ENCODE peak calls at places on chromosomes 4 and X, in five cellular contexts. K, X, A, V and T are unnamed samples.

GRCh38 chr4:176792348-176793059 is at the start of gene VEGFC:
- DNase-seq in K (peak), X (peak), A (peak), V (no peak), T (peak)

GRCh38 chr4:84901173-84901572 is 65.3 kb downstream of the WDFY3 start:
- DNase-seq in K (no peak), X (no peak), A (no peak), V (no peak), T (no peak)

GRCh38 chr4:184664445-184665210 is 15.1 kb downstream of the PRIMPOL start:
- DNase-seq in K (peak), X (no peak), A (no peak), V (peak), T (no peak)

GRCh38 chr4:148445903-148446261 is 3.7 kb upstream of the NR3C2 start:
- DNase-seq in K (no peak), X (no peak), A (no peak), V (no peak), T (no peak)

GRCh38 chr4:128853741-128854140 is 44.2 kb downstream of the JADE1 start:
- DNase-seq in K (no peak), X (no peak), A (no peak), V (no peak), T (no peak)

GRCh38 chr4:151429957-151430548 is 21.1 kb downstream of the FHIP1A start:
- DNase-seq in K (no peak), X (no peak), A (no peak), V (no peak), T (no peak)

GRCh38 chr4:54683616-54684346 is 26.0 kb downstream of the KIT start:
- DNase-seq in K (peak), X (peak), A (peak), V (peak), T (no peak)

GRCh38 chr4:7945709-7946380 is 6.2 kb upstream of the AFAP1 start:
- DNase-seq in K (no peak), X (no peak), A (no peak), V (no peak), T (no peak)

GRCh38 chr4:24456431-24456830 is 127.9 kb downstream of the DHX15 start:
- DNase-seq in K (no peak), X (no peak), A (no peak), V (no peak), T (no peak)

GRCh38 chr4:144709159-144709558 is 63.2 kb downstream of the HHIP start:
- DNase-seq in K (no peak), X (no peak), A (no peak), V (no peak), T (no peak)

GRCh38 chr4:4256799-4257198 is 8.8 kb upstream of the TMEM128 start:
- DNase-seq in K (no peak), X (no peak), A (no peak), V (peak), T (no peak)

GRCh38 chrX:74505437-74505836 is 84.1 kb downstream of the SLC16A2 start:
- DNase-seq in K (no peak), X (no peak), A (no peak), V (no peak), T (peak)

GRCh38 chr4:71206763-71207162 is 132.1 kb upstream of the SLC4A4 start:
- DNase-seq in K (no peak), X (no peak), A (no peak), V (no peak), T (no peak)

GRCh38 chr4:121143126-121143525 is 21.0 kb downstream of the TNIP3 start:
- DNase-seq in K (no peak), X (no peak), A (no peak), V (no peak), T (no peak)

GRCh38 chr4:103032575-103032974 is 13.1 kb upstream of the SLC9B1 start:
- DNase-seq in K (peak), X (no peak), A (peak), V (peak), T (no peak)

GRCh38 chr4:111633663-111634266 is 511.5 kb upstream of the FAM241A start:
- DNase-seq in K (no peak), X (no peak), A (no peak), V (no peak), T (no peak)

GRCh38 chr4:127997534-127998388 is 32.6 kb downstream of the ABHD18 start:
- DNase-seq in K (peak), X (no peak), A (no peak), V (peak), T (no peak)

GRCh38 chr4:42786350-42787070 is 106.0 kb upstream of the GRXCR1 start:
- DNase-seq in K (no peak), X (no peak), A (no peak), V (no peak), T (no peak)

GRCh38 chrX:148530464-148531077 is 30.2 kb downstream of the AFF2 start:
- DNase-seq in K (peak), X (no peak), A (no peak), V (peak), T (no peak)

GRCh38 chr4:128776794-128777216 is 32.7 kb upstream of the JADE1 start:
- DNase-seq in K (peak), X (peak), A (no peak), V (no peak), T (no peak)

GRCh38 chr4:82715731-82716617 is 82.6 kb downstream of the SCD5 start:
- DNase-seq in K (no peak), X (no peak), A (peak), V (no peak), T (no peak)

GRCh38 chr4:145618210-145618911 is 824 bp upstream of the MMAA start:
- DNase-seq in K (peak), X (no peak), A (no peak), V (peak), T (peak)

GRCh38 chr4:16750216-16750615 is 148.2 kb downstream of the LDB2 start:
- DNase-seq in K (no peak), X (no peak), A (no peak), V (no peak), T (no peak)

GRCh38 chr4:8113611-8114343 is 44.8 kb downstream of the ABLIM2 start:
- DNase-seq in K (no peak), X (no peak), A (no peak), V (no peak), T (no peak)

GRCh38 chrX:65034292-65034640 is 58.0 kb upstream of the ZC4H2 start:
- DNase-seq in K (no peak), X (no peak), A (no peak), V (no peak), T (no peak)

GRCh38 chrX:57905141-57905540 is 5.1 kb downstream of the ZXDA start:
- DNase-seq in K (no peak), X (no peak), A (no peak), V (no peak), T (no peak)

GRCh38 chr4:183924362-183925044 is 19.4 kb downstream of the STOX2 start:
- DNase-seq in K (no peak), X (peak), A (no peak), V (no peak), T (no peak)

GRCh38 chr4:25368315-25368714 is 8.7 kb upstream of the ANAPC4 start:
- DNase-seq in K (no peak), X (no peak), A (peak), V (no peak), T (no peak)

GRCh38 chr4:183960912-183961569 is 55.9 kb downstream of the STOX2 start:
- DNase-seq in K (no peak), X (no peak), A (no peak), V (no peak), T (no peak)

GRCh38 chr4:109434793-109435080 is 1.1 kb downstream of the SEC24B start:
- DNase-seq in K (no peak), X (no peak), A (no peak), V (no peak), T (no peak)

GRCh38 chrX:107537815-107538214 is 88.4 kb downstream of the FRMPD3 start:
- DNase-seq in K (peak), X (peak), A (peak), V (peak), T (peak)

GRCh38 chrX:45322382-45322781 is 121.7 kb upstream of the DIPK2B start:
- DNase-seq in K (peak), X (peak), A (peak), V (peak), T (peak)
- TF ChIP-seq CTCF in K (peak), X (peak), A (peak), V (peak), T (peak)

GRCh38 chr4:1113311-1114009 is at the start of gene RNF212:
- DNase-seq in K (peak), X (peak), A (no peak), V (no peak), T (no peak)

GRCh38 chr4:1109898-1110506 is 3.4 kb downstream of the RNF212 start:
- DNase-seq in K (peak), X (no peak), A (peak), V (no peak), T (no peak)

GRCh38 chr4:1112174-1112820 is 1.1 kb downstream of the RNF212 start:
- DNase-seq in K (no peak), X (no peak), A (no peak), V (no peak), T (no peak)

GRCh38 chr4:1111259-1111809 is 2.0 kb downstream of the RNF212 start:
- DNase-seq in K (no peak), X (no peak), A (no peak), V (no peak), T (no peak)

DNA sequence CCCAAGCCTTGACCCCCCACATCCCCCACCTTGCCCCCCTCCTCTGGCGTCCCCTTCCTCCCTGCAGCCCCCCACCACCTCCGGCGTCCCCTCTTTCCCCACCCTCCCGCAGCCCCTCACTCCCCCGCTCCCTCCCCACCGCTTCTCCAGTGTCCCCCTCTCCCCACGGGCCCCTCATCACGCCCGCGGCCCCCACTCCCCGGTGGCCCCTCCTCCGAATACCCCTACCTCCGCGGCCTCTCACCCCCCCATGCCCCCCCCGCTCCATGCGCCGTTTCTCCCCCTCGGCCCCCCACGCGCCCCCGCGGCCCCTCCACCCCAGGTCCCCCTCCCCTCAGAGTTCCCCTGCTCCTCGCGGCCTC is 562 bp downstream of the RNF212 start:
- DNase-seq in K (no peak), X (no peak), A (no peak), V (no peak), T (no peak)
- TF ChIP-seq CTCF in K (no peak), X (no peak), A (no peak), V (no peak), T (no peak)

DNA sequence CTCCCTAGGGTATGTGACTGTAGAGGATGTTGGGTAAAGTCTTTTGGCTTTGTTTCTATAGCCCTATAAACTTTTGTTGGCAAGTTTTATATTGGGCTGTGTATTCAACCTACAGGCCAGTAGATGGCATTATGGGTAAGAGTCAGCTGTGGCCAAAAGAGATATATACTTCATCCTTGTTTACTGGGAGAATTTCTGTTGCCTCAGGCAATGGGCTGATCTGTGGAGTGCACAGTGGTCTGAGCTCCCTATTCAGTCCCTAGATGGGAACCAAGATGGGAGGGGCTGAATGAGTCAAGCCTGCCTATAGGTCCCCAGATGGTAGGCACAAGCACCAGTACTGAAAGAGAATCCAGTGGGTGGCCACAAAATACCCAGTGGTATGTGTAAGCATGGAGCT is 580.6 kb downstream of the EPHA5 start:
- DNase-seq in K (peak), X (no peak), A (no peak), V (no peak), T (no peak)
- TF ChIP-seq CTCF in K (no peak), X (no peak), A (no peak), V (peak), T (no peak)

GRCh38 chr4:13248621-13249298 is 235.4 kb downstream of the RAB28 start:
- DNase-seq in K (no peak), X (no peak), A (peak), V (no peak), T (no peak)
- TF ChIP-seq CTCF in K (no peak), X (no peak), A (peak), V (peak), T (no peak)

GRCh38 chr4:2909583-2909982 is 53.6 kb downstream of the NOP14 start:
- DNase-seq in K (no peak), X (no peak), A (no peak), V (no peak), T (no peak)
- TF ChIP-seq CTCF in K (no peak), X (no peak), A (no peak), V (no peak), T (no peak)

GRCh38 chrX:136339702-136340101 is 38.9 kb downstream of the ADGRG4 start:
- DNase-seq in K (no peak), X (no peak), A (no peak), V (no peak), T (no peak)

GRCh38 chrX:136336623-136337022 is 35.9 kb downstream of the ADGRG4 start:
- DNase-seq in K (peak), X (no peak), A (no peak), V (peak), T (no peak)
- TF ChIP-seq CTCF in K (no peak), X (no peak), A (no peak), V (peak), T (peak)